ENCODE peak calls at places on chromosomes 13 and 19, in four cellular contexts. One of them, this sample, is unnamed. For H3K4me1 and H3K27me3, the result is how much of the 10 kb centered on the place peaks cover.

GRCh38 chr19:55440411-55441105 is 2.5 kb downstream of the SHISA7 start:
- DNase-seq in spleen: no peak
- DNase-seq in HepG2: no peak
- DNase-seq in transverse colon: no peak
- DNase-seq in this sample: no peak

GRCh38 chr19:32324631-32325215 is 20.7 kb upstream of the ZNF507 start:
- DNase-seq in HepG2: no peak
- DNase-seq in transverse colon: no peak
- DNase-seq in spleen: no peak
- DNase-seq in this sample: no peak

GRCh38 chr19:2108251-2109016 is 11.7 kb downstream of the IZUMO4 start:
- DNase-seq in spleen: no peak
- DNase-seq in transverse colon: no peak
- DNase-seq in HepG2: no peak
- DNase-seq in this sample: no peak

GRCh38 chr19:52398091-52398461 is 427 bp downstream of the ZNF528 start:
- DNase-seq in transverse colon: peak
- DNase-seq in spleen: no peak
- DNase-seq in HepG2: peak
- DNase-seq in this sample: no peak

GRCh38 chr13:89294115-89294867 is 1623.1 kb downstream of the SLITRK5 start:
- DNase-seq in HepG2: no peak
- DNase-seq in transverse colon: no peak
- DNase-seq in spleen: no peak
- DNase-seq in this sample: no peak

GRCh38 chr13:112744306-112745021 is 54.6 kb downstream of the ATP11A start:
- DNase-seq in transverse colon: no peak
- DNase-seq in HepG2: no peak
- DNase-seq in spleen: peak
- DNase-seq in this sample: no peak

GRCh38 chr19:46353730-46354528 is 7.0 kb downstream of the PPP5C start:
- DNase-seq in transverse colon: no peak
- DNase-seq in spleen: no peak
- DNase-seq in HepG2: no peak
- DNase-seq in this sample: no peak

GRCh38 chr19:38059897-38060296 is 152.9 kb downstream of the SIPA1L3 start:
- DNase-seq in transverse colon: no peak
- DNase-seq in HepG2: no peak
- DNase-seq in spleen: no peak
- DNase-seq in this sample: no peak

GRCh38 chr13:101346161-101346560 is 70.1 kb downstream of the NALCN start:
- DNase-seq in HepG2: no peak
- DNase-seq in spleen: no peak
- DNase-seq in transverse colon: no peak
- DNase-seq in this sample: no peak

GRCh38 chr19:47676811-47677210 is 36.4 kb upstream of the EHD2 start:
- DNase-seq in HepG2: no peak
- DNase-seq in spleen: no peak
- DNase-seq in transverse colon: no peak
- DNase-seq in this sample: no peak

GRCh38 chr19:43028866-43029265 is 2.6 kb upstream of the PSG11 start:
- DNase-seq in transverse colon: no peak
- DNase-seq in spleen: no peak
- DNase-seq in HepG2: no peak
- DNase-seq in this sample: no peak

GRCh38 chr13:98202026-98202425 is 25.0 kb upstream of the RNF113B start:
- DNase-seq in spleen: no peak
- DNase-seq in transverse colon: peak
- DNase-seq in HepG2: peak
- DNase-seq in this sample: no peak

GRCh38 chr13:41457589-41458186 is 338 bp downstream of the RGCC start:
- DNase-seq in HepG2: no peak
- DNase-seq in spleen: peak
- DNase-seq in transverse colon: no peak
- DNase-seq in this sample: no peak

GRCh38 chr13:46405457-46405856 is 18.4 kb upstream of the RUBCNL start:
- DNase-seq in HepG2: no peak
- DNase-seq in spleen: no peak
- DNase-seq in transverse colon: no peak
- DNase-seq in this sample: no peak

GRCh38 chr13:87678353-87678752 is 7.2 kb downstream of the SLITRK5 start:
- DNase-seq in HepG2: no peak
- DNase-seq in transverse colon: no peak
- DNase-seq in spleen: no peak
- DNase-seq in this sample: no peak

GRCh38 chr19:32405431-32406160 is at the start of gene DPY19L3:
- DNase-seq in transverse colon: peak
- DNase-seq in HepG2: peak
- DNase-seq in spleen: peak
- DNase-seq in this sample: peak

GRCh38 chr13:29868581-29868980 is 18.2 kb upstream of the UBL3 start:
- DNase-seq in HepG2: no peak
- DNase-seq in transverse colon: no peak
- DNase-seq in spleen: no peak
- DNase-seq in this sample: no peak

GRCh38 chr13:110403315-110403714 is 96.2 kb downstream of the COL4A2 start:
- DNase-seq in spleen: no peak
- DNase-seq in transverse colon: no peak
- DNase-seq in HepG2: no peak
- DNase-seq in this sample: no peak

GRCh38 chr13:36341718-36342117 is 4.5 kb downstream of the SPART start:
- DNase-seq in transverse colon: no peak
- DNase-seq in spleen: no peak
- DNase-seq in HepG2: no peak
- DNase-seq in this sample: no peak

GRCh38 chr19:11293468-11294389 is 2.2 kb upstream of the TSPAN16 start:
- DNase-seq in HepG2: peak
- DNase-seq in transverse colon: peak
- DNase-seq in spleen: peak
- DNase-seq in this sample: peak

GRCh38 chr19:30587869-30588268 is 215.7 kb downstream of the ZNF536 start:
- DNase-seq in transverse colon: no peak
- DNase-seq in HepG2: no peak
- DNase-seq in spleen: no peak
- DNase-seq in this sample: no peak

GRCh38 chr19:58543826-58544590 is at the start of gene TRIM28:
- DNase-seq in transverse colon: peak
- DNase-seq in spleen: peak
- DNase-seq in HepG2: peak
- DNase-seq in this sample: peak

GRCh38 chr13:36323408-36323807 is 22.8 kb downstream of the SPART start:
- DNase-seq in spleen: no peak
- DNase-seq in HepG2: no peak
- DNase-seq in transverse colon: no peak
- DNase-seq in this sample: no peak

GRCh38 chr13:65926750-65927171 is 1303.4 kb downstream of the PCDH9 start:
- DNase-seq in spleen: no peak
- DNase-seq in HepG2: peak
- DNase-seq in transverse colon: peak
- DNase-seq in this sample: no peak

GRCh38 chr13:75704194-75704941 is 68.2 kb downstream of the LMO7 start:
- DNase-seq in HepG2: no peak
- DNase-seq in spleen: no peak
- DNase-seq in transverse colon: no peak
- DNase-seq in this sample: no peak

GRCh38 chr19:43984687-43985000 is 656 bp downstream of the ZNF155 start:
- DNase-seq in HepG2: no peak
- DNase-seq in spleen: peak
- DNase-seq in transverse colon: peak
- DNase-seq in this sample: no peak

GRCh38 chr13:31862828-31863227 is 123.5 kb downstream of the RXFP2 start:
- DNase-seq in transverse colon: no peak
- DNase-seq in spleen: no peak
- DNase-seq in HepG2: no peak
- DNase-seq in this sample: no peak

GRCh38 chr13:45683701-45684100 is 18.4 kb upstream of the CBY2 start:
- DNase-seq in transverse colon: no peak
- DNase-seq in spleen: no peak
- DNase-seq in HepG2: no peak
- DNase-seq in this sample: no peak

GRCh38 chr19:46603195-46603637 is 2.1 kb downstream of the CALM3 start:
- DNase-seq in HepG2: peak
- DNase-seq in transverse colon: peak
- DNase-seq in spleen: peak
- DNase-seq in this sample: no peak

GRCh38 chr13:103184413-103184812 is 118.2 kb upstream of the SLC10A2 start:
- DNase-seq in spleen: no peak
- DNase-seq in transverse colon: no peak
- DNase-seq in HepG2: no peak
- DNase-seq in this sample: no peak

GRCh38 chr13:48214519-48215121 is 18.4 kb upstream of the ITM2B start:
- DNase-seq in transverse colon: no peak
- DNase-seq in HepG2: no peak
- DNase-seq in spleen: no peak
- DNase-seq in this sample: no peak

GRCh38 chr19:45528149-45528743 is 21.0 kb downstream of the VASP start:
- DNase-seq in spleen: no peak
- DNase-seq in HepG2: no peak
- DNase-seq in transverse colon: no peak
- DNase-seq in this sample: no peak

GRCh38 chr19:17762505-17763229 is 11.4 kb downstream of the FCHO1 start:
- DNase-seq in transverse colon: peak
- DNase-seq in spleen: no peak
- DNase-seq in HepG2: peak
- DNase-seq in this sample: no peak

GRCh38 chr13:48923376-48923775 is 52.3 kb upstream of the FNDC3A start:
- DNase-seq in spleen: no peak
- DNase-seq in HepG2: no peak
- DNase-seq in transverse colon: no peak
- DNase-seq in this sample: no peak

GRCh38 chr13:84136582-84136981 is 254.3 kb upstream of the SLITRK1 start:
- DNase-seq in transverse colon: no peak
- DNase-seq in HepG2: no peak
- DNase-seq in spleen: no peak
- DNase-seq in this sample: no peak

GRCh38 chr13:20017365-20017711 is 58.8 kb downstream of the ZMYM2 start:
- DNase-seq in transverse colon: no peak
- DNase-seq in HepG2: no peak
- DNase-seq in spleen: no peak
- DNase-seq in this sample: no peak

GRCh38 chr13:20015763-20016162 is 57.2 kb downstream of the ZMYM2 start:
- DNase-seq in transverse colon: no peak
- DNase-seq in HepG2: no peak
- DNase-seq in spleen: no peak
- DNase-seq in this sample: no peak

GRCh38 chr13:20019033-20019432 is 60.5 kb downstream of the ZMYM2 start:
- DNase-seq in transverse colon: no peak
- DNase-seq in HepG2: no peak
- DNase-seq in spleen: no peak
- DNase-seq in this sample: no peak

DNA sequence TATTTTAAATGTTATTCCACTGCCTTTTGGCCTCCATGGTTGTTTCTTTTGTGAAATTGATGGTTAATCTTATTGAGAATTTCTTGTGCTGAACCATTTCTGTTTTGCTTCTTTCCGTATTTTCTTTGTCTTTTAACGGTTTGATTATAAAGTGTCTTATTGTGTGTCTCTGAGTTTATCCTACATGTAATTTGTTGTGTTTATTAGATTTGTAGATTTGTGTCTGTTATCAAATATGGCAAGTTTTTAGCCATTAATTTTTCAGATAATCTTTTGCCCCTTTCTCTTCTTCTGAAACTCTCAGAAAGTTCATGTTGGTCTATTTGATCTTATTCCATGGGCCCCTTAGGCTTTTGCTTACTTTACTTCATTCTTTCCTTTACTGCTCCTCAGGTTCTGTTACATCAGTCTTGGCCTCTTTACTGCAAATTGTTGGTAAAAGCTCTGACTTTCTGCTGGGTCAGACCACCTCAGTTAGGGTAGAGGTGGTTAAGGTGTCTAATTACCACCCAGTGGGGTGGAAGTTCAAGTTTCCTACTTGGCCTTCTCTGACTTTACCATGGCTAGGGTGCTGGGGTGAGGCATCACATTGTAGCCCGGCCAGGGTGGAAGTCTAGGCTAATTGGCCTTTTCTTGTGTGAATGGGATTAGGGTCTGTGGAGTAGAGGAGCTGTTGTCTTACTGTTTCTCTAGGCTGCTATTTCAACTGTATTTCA is 58.3 kb downstream of the ZMYM2 start:
- DNase-seq in HepG2: no peak
- DNase-seq in spleen: no peak
- DNase-seq in transverse colon: no peak
- DNase-seq in this sample: no peak
- H3K4me1 ChIP-seq in HepG2: under half
- H3K4me1 ChIP-seq in spleen: under half
- H3K4me1 ChIP-seq in transverse colon: under half
- H3K4me1 ChIP-seq in this sample: under half

GRCh38 chr19:51016798-51017683 is 2.5 kb downstream of the KLK10 start:
- DNase-seq in HepG2: peak
- DNase-seq in spleen: peak
- DNase-seq in transverse colon: peak
- DNase-seq in this sample: no peak
- H3K27me3 ChIP-seq in HepG2: under half
- H3K27me3 ChIP-seq in spleen: under half
- H3K27me3 ChIP-seq in transverse colon: half or more
- H3K27me3 ChIP-seq in this sample: under half

GRCh38 chr19:13850910-13851753 is 25.8 kb upstream of the NANOS3 start:
- DNase-seq in spleen: peak
- DNase-seq in transverse colon: peak
- DNase-seq in HepG2: peak
- DNase-seq in this sample: no peak
- TF ChIP-seq POLR2AphosphoS5 in spleen: no peak
- TF ChIP-seq POLR2AphosphoS5 in transverse colon: peak
- TF ChIP-seq POLR2AphosphoS5 in HepG2: no peak
- TF ChIP-seq POLR2AphosphoS5 in this sample: peak

DNA sequence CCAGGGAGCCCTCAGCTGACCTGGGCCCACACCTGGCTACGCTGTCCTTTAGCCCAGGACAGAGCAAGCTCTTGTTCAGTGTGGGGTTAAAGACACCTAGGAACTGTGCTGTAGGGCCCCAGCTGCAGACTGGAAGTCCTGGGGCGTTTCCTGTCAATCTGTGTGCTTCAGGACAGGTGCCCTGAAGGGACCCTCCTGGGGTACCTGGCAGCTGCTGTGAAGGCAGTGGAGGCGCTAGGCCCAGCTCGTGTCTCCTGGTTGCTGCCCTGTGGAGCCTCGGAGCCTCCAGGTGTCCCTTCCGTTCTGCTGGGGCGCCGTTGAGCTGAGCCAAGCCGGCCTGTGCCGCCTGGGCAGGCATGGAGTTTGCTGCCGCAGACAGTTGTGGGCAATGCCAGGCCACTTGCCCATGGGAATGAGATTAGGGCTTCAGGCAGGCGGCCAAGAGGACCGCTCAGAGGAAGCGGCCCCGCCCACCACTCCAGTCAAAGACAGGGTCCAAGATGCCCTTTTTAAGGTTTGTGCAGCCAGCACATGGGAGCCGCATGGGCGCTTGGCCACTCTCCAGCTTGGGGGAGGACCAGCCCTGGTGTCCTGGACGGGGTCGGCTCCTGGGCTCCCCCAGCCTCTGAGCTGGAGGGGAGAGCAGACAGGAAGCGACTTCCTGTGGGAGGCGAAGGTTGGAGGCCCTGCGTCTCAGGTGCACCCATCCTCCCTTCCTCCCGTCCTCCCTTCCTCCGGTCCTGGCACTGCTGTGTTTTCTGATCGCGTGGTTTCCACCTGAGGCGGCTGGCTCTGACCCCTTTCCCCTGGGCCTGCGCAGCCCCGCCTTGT is 4.0 kb downstream of the PTBP1 start:
- DNase-seq in spleen: no peak
- DNase-seq in HepG2: no peak
- DNase-seq in transverse colon: peak
- DNase-seq in this sample: no peak
- H3K4me1 ChIP-seq in spleen: half or more
- H3K4me1 ChIP-seq in HepG2: under half
- H3K4me1 ChIP-seq in transverse colon: half or more
- H3K4me1 ChIP-seq in this sample: under half

This sample was measured in Panc1.